ENCODE peak calls at places on chromosomes 7 and 10, in nine cellular contexts. W is cardiac muscle cell, T is right cardiac atrium, U is uterus, Q is lung, M is aorta, R is esophagus squamous epithelium, K is upper lobe of left lung, F is mucosa of descending colon. P is an unnamed sample.

GRCh38 chr7:51705701-51706100 is 389.1 kb upstream of the COBL start:
- DNase-seq in F (no peak), M (no peak), Q (no peak), K (no peak), T (peak; percentile 37), R (no peak), W (no peak), U (no peak), P (no peak)

GRCh38 chr10:86292462-86293322 is 73.9 kb downstream of the GRID1 start:
- DNase-seq in Q (peak; percentile 27), W (no peak), M (no peak), R (no peak), F (no peak), U (no peak), T (peak; percentile 54), K (peak; percentile 17), P (peak; percentile 67)

GRCh38 chr7:127896683-127897082 is 134.6 kb downstream of the LRRC4 start:
- DNase-seq in F (no peak), M (no peak), R (no peak), W (no peak), T (peak; percentile 34), K (no peak), Q (no peak), U (no peak), P (no peak)

GRCh38 chr10:130377986-130378545 is 241.9 kb downstream of the GLRX3 start:
- DNase-seq in K (no peak), M (no peak), Q (no peak), U (no peak), T (no peak), W (no peak), F (no peak), R (no peak), P (no peak)

GRCh38 chr10:113148899-113149298 is 198.9 kb downstream of the TCF7L2 start:
- DNase-seq in U (no peak), T (no peak), W (no peak), F (no peak), M (no peak), R (no peak), Q (no peak), K (no peak), P (no peak)

GRCh38 chr7:128148676-128149075 is 92.4 kb upstream of the LEP start:
- DNase-seq in M (no peak), W (peak; percentile 22), R (no peak), T (no peak), U (no peak), Q (peak; percentile 76), F (no peak), K (peak; percentile 67), P (no peak)

GRCh38 chr10:103717341-103718246 is 137.8 kb downstream of the SH3PXD2A start:
- DNase-seq in R (no peak), U (no peak), T (peak; percentile 9), W (no peak), K (no peak), Q (no peak), F (no peak), M (no peak), P (no peak)

GRCh38 chr7:23020742-23021401 is 6.9 kb upstream of the HYCC1 start:
- DNase-seq in K (no peak), T (peak; percentile 74), Q (no peak), R (no peak), M (peak; percentile 76), W (peak; percentile 83), F (no peak), U (peak; percentile 37), P (no peak)

GRCh38 chr10:12985347-12985746 is 16.2 kb downstream of the CCDC3 start:
- DNase-seq in U (no peak), T (no peak), K (no peak), M (no peak), W (no peak), R (no peak), Q (no peak), F (no peak), P (no peak)

DNA sequence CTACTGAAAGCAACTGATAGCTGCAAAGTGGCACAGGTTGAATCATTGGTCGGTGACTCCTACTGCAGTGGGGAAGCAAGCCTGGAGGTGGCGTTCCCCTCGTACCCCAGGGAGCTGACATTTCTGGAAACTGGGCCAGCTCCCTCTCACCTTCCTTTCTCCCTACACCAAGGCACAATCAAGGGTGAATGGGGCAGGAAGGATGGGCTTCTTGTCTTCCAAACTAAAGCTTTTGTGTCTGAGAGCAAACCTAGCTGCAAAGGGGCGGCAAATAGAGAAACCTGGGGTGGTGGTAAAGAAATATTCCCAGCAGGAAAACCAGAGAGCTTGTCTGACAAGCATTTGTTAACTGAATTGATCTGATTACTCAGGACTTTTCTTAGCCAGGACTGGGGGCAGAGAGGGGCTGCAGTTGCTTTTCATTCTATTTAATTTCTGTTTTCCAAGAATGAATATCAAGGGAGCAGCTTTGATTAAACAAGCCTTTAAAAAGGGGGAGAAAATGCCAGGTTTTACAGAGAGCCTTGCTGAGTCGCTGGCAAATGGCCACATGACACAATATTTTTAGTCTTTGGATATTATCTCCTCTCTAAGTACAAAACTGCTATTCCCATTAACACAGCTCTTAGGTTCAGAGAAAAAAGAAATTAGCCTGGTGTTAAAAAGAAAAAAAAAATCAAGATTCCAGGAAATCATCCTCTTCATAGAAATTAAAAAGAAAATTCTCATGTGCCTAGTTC is 27.8 kb downstream of the CDHR3 start:
- DNase-seq in Q (no peak), T (peak; percentile 56), U (peak; percentile 31), M (no peak), W (peak; percentile 66), K (no peak), R (no peak), F (no peak), P (no peak)
- H3K4me1 ChIP-seq in Q (no peaks in the 10 kb centered on the region), T (peaks cover 2% of the 10 kb centered on the region), U (no peaks in the 10 kb centered on the region), M (no peaks in the 10 kb centered on the region), W (peaks cover 9% of the 10 kb centered on the region), K (no peaks in the 10 kb centered on the region), R (no peaks in the 10 kb centered on the region), F (no peaks in the 10 kb centered on the region), P (no peaks in the 10 kb centered on the region)

GRCh38 chr10:71979692-71980062 is 15.5 kb downstream of the CHST3 start:
- DNase-seq in F (no peak), R (no peak), M (no peak), U (no peak), T (no peak), K (no peak), Q (no peak), W (no peak), P (peak; percentile 22)
- H3K4me1 ChIP-seq in F (peaks cover 12% of the 10 kb centered on the region), R (peaks cover 51% of the 10 kb centered on the region), M (peaks cover 9% of the 10 kb centered on the region), U (peaks cover 39% of the 10 kb centered on the region), T (peaks cover 59% of the 10 kb centered on the region), K (peaks cover 97% of the 10 kb centered on the region), Q (peaks cover 29% of the 10 kb centered on the region), W (peaks cover 21% of the 10 kb centered on the region), P (peaks cover 43% of the 10 kb centered on the region)

DNA sequence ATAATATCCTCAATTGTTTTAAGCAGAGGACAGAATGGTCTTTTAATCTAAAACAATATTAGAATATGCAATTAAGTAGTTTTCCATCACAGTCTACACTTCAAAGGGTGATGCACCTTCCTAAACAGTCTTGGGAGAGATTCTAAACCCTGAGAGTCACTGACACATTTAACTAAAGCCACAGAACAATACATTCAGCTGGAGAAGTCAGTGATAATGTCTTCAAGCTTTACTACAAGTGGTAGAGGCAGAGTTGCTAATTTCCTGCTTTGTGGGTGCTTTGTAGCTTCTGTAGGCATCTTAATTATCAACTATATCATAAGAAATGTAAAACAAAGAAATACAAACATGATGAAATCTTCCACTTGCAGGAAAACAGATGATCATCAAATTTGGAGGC is 212.5 kb downstream of the FAM107B start:
- DNase-seq in T (no peak), Q (no peak), F (no peak), U (no peak), R (no peak), W (no peak), K (no peak), M (no peak), P (no peak)
- H3K4me1 ChIP-seq in T (peaks cover 2% of the 10 kb centered on the region), Q (peaks cover 7% of the 10 kb centered on the region), F (peaks cover 12% of the 10 kb centered on the region), U (no peaks in the 10 kb centered on the region), R (no peaks in the 10 kb centered on the region), W (no peaks in the 10 kb centered on the region), K (peaks cover 18% of the 10 kb centered on the region), M (no peaks in the 10 kb centered on the region), P (peaks cover 86% of the 10 kb centered on the region)

DNA sequence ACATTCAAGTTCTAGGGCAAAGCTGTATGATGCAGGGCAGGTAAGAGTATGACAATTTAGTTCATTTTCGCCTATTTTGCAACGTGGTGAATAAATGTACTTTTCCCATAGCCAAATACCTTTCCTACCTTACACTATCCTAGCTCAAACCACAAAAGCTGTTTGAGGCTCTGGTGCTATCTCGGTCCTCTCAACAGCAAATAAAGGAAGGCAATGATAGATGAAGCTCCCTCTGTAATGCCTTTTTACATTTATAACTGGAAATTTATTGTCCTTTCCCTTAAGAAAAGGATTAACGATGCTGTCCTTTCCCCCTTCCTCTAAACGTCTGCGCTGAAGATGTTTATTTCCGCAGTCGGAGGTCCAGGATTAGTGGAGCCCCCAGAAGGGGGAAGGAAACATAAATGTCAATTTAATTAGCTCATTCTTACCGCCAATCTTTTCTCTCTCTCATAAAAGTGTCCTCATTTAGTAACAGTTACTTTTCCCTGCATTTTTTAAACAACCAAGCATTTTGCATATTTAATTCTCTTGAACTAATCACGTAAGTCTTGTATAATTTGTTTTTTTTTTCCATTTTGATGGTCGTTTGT is 114.6 kb downstream of the PIP4K2A start:
- DNase-seq in U (no peak), M (no peak), W (no peak), K (no peak), R (no peak), T (no peak), F (no peak), Q (no peak), P (no peak)
- H3K4me1 ChIP-seq in U (no peaks in the 10 kb centered on the region), M (no peaks in the 10 kb centered on the region), W (peaks cover 20% of the 10 kb centered on the region), K (peaks cover 9% of the 10 kb centered on the region), R (peaks cover 15% of the 10 kb centered on the region), T (peaks cover 4% of the 10 kb centered on the region), F (peaks cover 8% of the 10 kb centered on the region), Q (peaks cover 6% of the 10 kb centered on the region), P (peaks cover 81% of the 10 kb centered on the region)